ENCODE peak calls at places on chromosomes 7 and 10, in five cellular contexts. One of them, this sample, is unnamed.

GRCh38 chr10:126504051-126504760 is 115.9 kb upstream of the ADAM12 start:
- DNase-seq in A172: peak
- DNase-seq in left colon: no peak
- DNase-seq in WTC11: peak
- DNase-seq in fibroblast of pulmonary artery: peak
- DNase-seq in this sample: no peak

GRCh38 chr10:78852856-78853255 is 215.9 kb upstream of the ZMIZ1 start:
- DNase-seq in A172: no peak
- DNase-seq in left colon: no peak
- DNase-seq in WTC11: peak
- DNase-seq in fibroblast of pulmonary artery: peak
- DNase-seq in this sample: peak

GRCh38 chr10:98041352-98042043 is 11.1 kb upstream of the CRTAC1 start:
- DNase-seq in A172: peak
- DNase-seq in left colon: peak
- DNase-seq in WTC11: peak
- DNase-seq in fibroblast of pulmonary artery: peak
- DNase-seq in this sample: peak

GRCh38 chr7:110129159-110129558 is 961.8 kb upstream of the LRRN3 start:
- DNase-seq in A172: no peak
- DNase-seq in left colon: no peak
- DNase-seq in WTC11: no peak
- DNase-seq in fibroblast of pulmonary artery: no peak
- DNase-seq in this sample: no peak

GRCh38 chr7:90564455-90564854 is 31.7 kb upstream of the CDK14 start:
- DNase-seq in A172: no peak
- DNase-seq in left colon: no peak
- DNase-seq in WTC11: no peak
- DNase-seq in fibroblast of pulmonary artery: no peak
- DNase-seq in this sample: no peak

GRCh38 chr7:1950623-1951523 is 280.8 kb downstream of the ELFN1 start:
- DNase-seq in A172: peak
- DNase-seq in left colon: peak
- DNase-seq in WTC11: no peak
- DNase-seq in fibroblast of pulmonary artery: peak
- DNase-seq in this sample: no peak

GRCh38 chr7:105759670-105760548 is 116.5 kb downstream of the ATXN7L1 start:
- DNase-seq in A172: peak
- DNase-seq in left colon: no peak
- DNase-seq in WTC11: peak
- DNase-seq in fibroblast of pulmonary artery: peak
- DNase-seq in this sample: no peak

GRCh38 chr10:3978174-3978573 is 193.2 kb upstream of the KLF6 start:
- DNase-seq in A172: peak
- DNase-seq in left colon: no peak
- DNase-seq in WTC11: no peak
- DNase-seq in fibroblast of pulmonary artery: peak
- DNase-seq in this sample: no peak

GRCh38 chr10:99329238-99329890 is at the start of gene CNNM1:
- DNase-seq in A172: no peak
- DNase-seq in left colon: no peak
- DNase-seq in WTC11: peak
- DNase-seq in fibroblast of pulmonary artery: no peak
- DNase-seq in this sample: no peak

GRCh38 chr10:99672884-99673283 is 13.6 kb downstream of the ENTPD7 start:
- DNase-seq in A172: no peak
- DNase-seq in left colon: no peak
- DNase-seq in WTC11: no peak
- DNase-seq in fibroblast of pulmonary artery: no peak
- DNase-seq in this sample: no peak

GRCh38 chr7:117872565-117873055 is 631 bp downstream of the CTTNBP2 start:
- DNase-seq in A172: no peak
- DNase-seq in left colon: no peak
- DNase-seq in WTC11: peak
- DNase-seq in fibroblast of pulmonary artery: no peak
- DNase-seq in this sample: no peak

GRCh38 chr7:142496545-142496991 is 238.7 kb upstream of the PRSS58 start:
- DNase-seq in A172: peak
- DNase-seq in left colon: no peak
- DNase-seq in WTC11: no peak
- DNase-seq in fibroblast of pulmonary artery: peak
- DNase-seq in this sample: no peak

GRCh38 chr10:44978570-44979280 is at the start of gene DEPP1:
- DNase-seq in A172: peak
- DNase-seq in left colon: peak
- DNase-seq in WTC11: peak
- DNase-seq in fibroblast of pulmonary artery: peak
- DNase-seq in this sample: peak

GRCh38 chr7:94324380-94325120 is 70.1 kb upstream of the COL1A2 start:
- DNase-seq in A172: no peak
- DNase-seq in left colon: no peak
- DNase-seq in WTC11: no peak
- DNase-seq in fibroblast of pulmonary artery: no peak
- DNase-seq in this sample: no peak

GRCh38 chr7:30921951-30922401 is 10.3 kb downstream of the AQP1 start:
- DNase-seq in A172: no peak
- DNase-seq in left colon: peak
- DNase-seq in WTC11: peak
- DNase-seq in fibroblast of pulmonary artery: no peak
- DNase-seq in this sample: no peak

GRCh38 chr10:92544296-92544695 is 29.6 kb downstream of the IDE start:
- DNase-seq in A172: peak
- DNase-seq in left colon: no peak
- DNase-seq in WTC11: no peak
- DNase-seq in fibroblast of pulmonary artery: peak
- DNase-seq in this sample: no peak

GRCh38 chr10:74810087-74810486 is 16.3 kb upstream of the KAT6B start:
- DNase-seq in A172: no peak
- DNase-seq in left colon: no peak
- DNase-seq in WTC11: no peak
- DNase-seq in fibroblast of pulmonary artery: no peak
- DNase-seq in this sample: no peak

GRCh38 chr7:145718129-145718528 is 398.5 kb upstream of the CNTNAP2 start:
- DNase-seq in A172: no peak
- DNase-seq in left colon: no peak
- DNase-seq in WTC11: peak
- DNase-seq in fibroblast of pulmonary artery: no peak
- DNase-seq in this sample: no peak

GRCh38 chr7:128692623-128693270 is 20.7 kb downstream of the GARIN1A start:
- DNase-seq in A172: no peak
- DNase-seq in left colon: no peak
- DNase-seq in WTC11: no peak
- DNase-seq in fibroblast of pulmonary artery: no peak
- DNase-seq in this sample: no peak

GRCh38 chr10:60777696-60778213 is 523 bp upstream of the CDK1 start:
- DNase-seq in A172: no peak
- DNase-seq in left colon: no peak
- DNase-seq in WTC11: no peak
- DNase-seq in fibroblast of pulmonary artery: no peak
- DNase-seq in this sample: no peak

GRCh38 chr10:88271736-88272135 is 311.4 kb downstream of the RNLS start:
- DNase-seq in A172: no peak
- DNase-seq in left colon: no peak
- DNase-seq in WTC11: no peak
- DNase-seq in fibroblast of pulmonary artery: peak
- DNase-seq in this sample: no peak

GRCh38 chr10:63133787-63134557 is 844 bp downstream of the NRBF2 start:
- DNase-seq in A172: peak
- DNase-seq in left colon: no peak
- DNase-seq in WTC11: no peak
- DNase-seq in fibroblast of pulmonary artery: peak
- DNase-seq in this sample: no peak

GRCh38 chr10:79331709-79332108 is 15.6 kb upstream of the PPIF start:
- DNase-seq in A172: peak
- DNase-seq in left colon: no peak
- DNase-seq in WTC11: no peak
- DNase-seq in fibroblast of pulmonary artery: peak
- DNase-seq in this sample: no peak

GRCh38 chr10:110353244-110354119 is 48.8 kb upstream of the SMNDC1 start:
- DNase-seq in A172: peak
- DNase-seq in left colon: no peak
- DNase-seq in WTC11: peak
- DNase-seq in fibroblast of pulmonary artery: peak
- DNase-seq in this sample: no peak

GRCh38 chr7:66352071-66352470 is 146.9 kb downstream of the TPST1 start:
- DNase-seq in A172: peak
- DNase-seq in left colon: no peak
- DNase-seq in WTC11: peak
- DNase-seq in fibroblast of pulmonary artery: peak
- DNase-seq in this sample: no peak

GRCh38 chr10:110568055-110568735 is 700 bp downstream of the SMC3 start:
- DNase-seq in A172: peak
- DNase-seq in left colon: peak
- DNase-seq in WTC11: peak
- DNase-seq in fibroblast of pulmonary artery: peak
- DNase-seq in this sample: peak

GRCh38 chr7:15459018-15459621 is 102.7 kb downstream of the AGMO start:
- DNase-seq in A172: peak
- DNase-seq in left colon: no peak
- DNase-seq in WTC11: no peak
- DNase-seq in fibroblast of pulmonary artery: peak
- DNase-seq in this sample: no peak

GRCh38 chr10:266974-267425 is 131.7 kb downstream of the ZMYND11 start:
- DNase-seq in A172: peak
- DNase-seq in left colon: no peak
- DNase-seq in WTC11: no peak
- DNase-seq in fibroblast of pulmonary artery: peak
- DNase-seq in this sample: no peak

GRCh38 chr10:124802313-124802675 is 675 bp downstream of the ABRAXAS2 start:
- DNase-seq in A172: no peak
- DNase-seq in left colon: no peak
- DNase-seq in WTC11: no peak
- DNase-seq in fibroblast of pulmonary artery: no peak
- DNase-seq in this sample: no peak

GRCh38 chr10:121597504-121598241 is 571 bp downstream of the FGFR2 start:
- DNase-seq in A172: no peak
- DNase-seq in left colon: no peak
- DNase-seq in WTC11: peak
- DNase-seq in fibroblast of pulmonary artery: no peak
- DNase-seq in this sample: no peak

GRCh38 chr10:102674566-102674965 is 30.3 kb downstream of the TRIM8 start:
- DNase-seq in A172: no peak
- DNase-seq in left colon: no peak
- DNase-seq in WTC11: no peak
- DNase-seq in fibroblast of pulmonary artery: no peak
- DNase-seq in this sample: no peak

GRCh38 chr10:120735773-120736371 is 115.3 kb upstream of the WDR11 start:
- DNase-seq in A172: peak
- DNase-seq in left colon: no peak
- DNase-seq in WTC11: no peak
- DNase-seq in fibroblast of pulmonary artery: peak
- DNase-seq in this sample: no peak

GRCh38 chr10:21501731-21502370 is 23.6 kb downstream of the SKIDA1 start:
- DNase-seq in A172: no peak
- DNase-seq in left colon: no peak
- DNase-seq in WTC11: no peak
- DNase-seq in fibroblast of pulmonary artery: no peak
- DNase-seq in this sample: no peak

GRCh38 chr7:142519077-142519789 is 230.0 kb upstream of the PRSS1 start:
- DNase-seq in A172: no peak
- DNase-seq in left colon: no peak
- DNase-seq in WTC11: no peak
- DNase-seq in fibroblast of pulmonary artery: no peak
- DNase-seq in this sample: no peak

This sample was measured in lung.